ENCODE peak calls at places on chromosomes 13 and 19, in five cellular contexts. S is H1, V is HCT116, O is SK-N-SH, M is endothelial cell of umbilical vein. J is an unnamed sample.
A peak's percentile ranks its signal among the peaks of the same experiment; 100 is the strongest.

GRCh38 chr19:35513975-35514809 is 743 bp upstream of the DMKN start:
- DNase-seq in S (no peak), V (peak; percentile 12), O (no peak), M (no peak), J (no peak)

GRCh38 chr19:460877-461609 is at the start of gene SHC2:
- DNase-seq in S (no peak), V (no peak), O (peak; percentile 91), M (no peak), J (no peak)

GRCh38 chr19:50409347-50409746 is 9.4 kb upstream of the SPIB start:
- DNase-seq in S (no peak), V (no peak), O (no peak), M (no peak), J (no peak)

GRCh38 chr19:52227196-52227940 is 37.5 kb downstream of the PPP2R1A start:
- DNase-seq in S (no peak), V (no peak), O (no peak), M (no peak), J (no peak)

GRCh38 chr13:73876323-73876722 is 257.9 kb downstream of the KLF12 start:
- DNase-seq in S (no peak), V (no peak), O (no peak), M (no peak), J (no peak)

GRCh38 chr13:20716951-20717350 is 13.5 kb downstream of the IL17D start:
- DNase-seq in S (no peak), V (no peak), O (no peak), M (no peak), J (no peak)

GRCh38 chr19:11377237-11377636 is 2.8 kb downstream of the SWSAP1 start:
- DNase-seq in S (no peak), V (no peak), O (no peak), M (peak; percentile 50), J (no peak)

GRCh38 chr19:8069116-8069973 is 16.8 kb downstream of the CCL25 start:
- DNase-seq in S (peak; percentile 53), V (no peak), O (peak; percentile 32), M (no peak), J (peak; percentile 34)

GRCh38 chr13:41064493-41064892 is 3.2 kb downstream of the WBP4 start:
- DNase-seq in S (no peak), V (no peak), O (no peak), M (peak; percentile 83), J (no peak)

GRCh38 chr13:113922412-113923118 is 51.3 kb downstream of the C13orf46 start:
- DNase-seq in S (no peak), V (no peak), O (no peak), M (no peak), J (no peak)

GRCh38 chr13:36796052-36796451 is 23.0 kb upstream of the RFXAP start:
- DNase-seq in S (no peak), V (no peak), O (no peak), M (no peak), J (no peak)

GRCh38 chr13:87677334-87678234 is 6.4 kb downstream of the SLITRK5 start:
- DNase-seq in S (no peak), V (no peak), O (peak; percentile 63), M (no peak), J (no peak)

GRCh38 chr19:39705578-39706188 is 1.4 kb downstream of the LGALS14 start:
- DNase-seq in S (no peak), V (no peak), O (no peak), M (no peak), J (no peak)

GRCh38 chr13:77300176-77301141 is 26.4 kb downstream of the MYCBP2 start:
- DNase-seq in S (no peak), V (no peak), O (no peak), M (peak; percentile 75), J (no peak)

GRCh38 chr13:97021241-97021640 is 27.0 kb upstream of the OXGR1 start:
- DNase-seq in S (no peak), V (no peak), O (no peak), M (peak; percentile 9), J (no peak)

GRCh38 chr19:17153996-17154395 is 61.2 kb upstream of the USE1 start:
- DNase-seq in S (no peak), V (no peak), O (no peak), M (no peak), J (no peak)

GRCh38 chr13:28685114-28685513 is 26.2 kb downstream of the POMP start:
- DNase-seq in S (no peak), V (no peak), O (no peak), M (no peak), J (no peak)

GRCh38 chr19:11453468-11454341 is 18.3 kb downstream of the PRKCSH start:
- DNase-seq in S (no peak), V (no peak), O (peak; percentile 86), M (no peak), J (no peak)

GRCh38 chr13:84417426-84417825 is 535.2 kb upstream of the SLITRK1 start:
- DNase-seq in S (no peak), V (no peak), O (no peak), M (no peak), J (no peak)

GRCh38 chr13:36074659-36075058 is 56.5 kb downstream of the DCLK1 start:
- DNase-seq in S (no peak), V (no peak), O (no peak), M (no peak), J (no peak)

GRCh38 chr19:49387936-49388372 is at the start of gene KASH5:
- DNase-seq in S (no peak), V (no peak), O (peak; percentile 87), M (peak; percentile 67), J (no peak)

GRCh38 chr19:41925208-41926003 is 2.8 kb downstream of the ERFL start:
- DNase-seq in S (no peak), V (no peak), O (no peak), M (no peak), J (no peak)

GRCh38 chr13:52599037-52599852 is 43.0 kb upstream of the HNRNPA1L2 start:
- DNase-seq in S (no peak), V (no peak), O (no peak), M (peak; percentile 92), J (peak; percentile 20)

GRCh38 chr19:1015782-1016646 is 4.9 kb downstream of the TMEM259 start:
- DNase-seq in S (no peak), V (no peak), O (no peak), M (no peak), J (no peak)

GRCh38 chr13:83819156-83819555 is 63.1 kb downstream of the SLITRK1 start:
- DNase-seq in S (no peak), V (no peak), O (no peak), M (no peak), J (no peak)

GRCh38 chr19:44847144-44848035 is 1.3 kb downstream of the NECTIN2 start:
- DNase-seq in S (no peak), V (peak; percentile 8), O (peak; percentile 51), M (peak; percentile 74), J (no peak)
- TF ChIP-seq POLR2AphosphoS5 in S (peak; percentile 59), V (peak; percentile 60), O (no peak), M (peak; percentile 66), J (no peak)

GRCh38 chr13:33722216-33722900 is 95.6 kb upstream of the RFC3 start:
- DNase-seq in S (no peak), V (no peak), O (no peak), M (peak; percentile 39), J (no peak)
- H3K9ac ChIP-seq in S (no peak overlapping the region), V (no peak overlapping the region), O (peak overlapping the region; percentile 36), M (peak overlapping the region; percentile 26), J (peak overlapping the region; percentile 52)

GRCh38 chr13:110233682-110234280 is 73.2 kb downstream of the COL4A1 start:
- DNase-seq in S (no peak), V (no peak), O (no peak), M (peak; percentile 44), J (no peak)

GRCh38 chr13:110232146-110232545 is 74.8 kb downstream of the COL4A1 start:
- DNase-seq in S (no peak), V (no peak), O (no peak), M (peak; percentile 66), J (no peak)

GRCh38 chr13:110232756-110233155 is 74.2 kb downstream of the COL4A1 start:
- DNase-seq in S (no peak), V (no peak), O (no peak), M (no peak), J (no peak)

GRCh38 chr13:110234532-110234931 is 72.4 kb downstream of the COL4A1 start:
- DNase-seq in S (no peak), V (no peak), O (no peak), M (no peak), J (no peak)

GRCh38 chr13:110233181-110233641 is 73.7 kb downstream of the COL4A1 start:
- DNase-seq in S (no peak), V (no peak), O (peak; percentile 42), M (peak; percentile 93), J (no peak)
- TF ChIP-seq POLR2AphosphoS5 in S (no peak), V (no peak), O (no peak), M (peak; percentile 73), J (no peak)

DNA sequence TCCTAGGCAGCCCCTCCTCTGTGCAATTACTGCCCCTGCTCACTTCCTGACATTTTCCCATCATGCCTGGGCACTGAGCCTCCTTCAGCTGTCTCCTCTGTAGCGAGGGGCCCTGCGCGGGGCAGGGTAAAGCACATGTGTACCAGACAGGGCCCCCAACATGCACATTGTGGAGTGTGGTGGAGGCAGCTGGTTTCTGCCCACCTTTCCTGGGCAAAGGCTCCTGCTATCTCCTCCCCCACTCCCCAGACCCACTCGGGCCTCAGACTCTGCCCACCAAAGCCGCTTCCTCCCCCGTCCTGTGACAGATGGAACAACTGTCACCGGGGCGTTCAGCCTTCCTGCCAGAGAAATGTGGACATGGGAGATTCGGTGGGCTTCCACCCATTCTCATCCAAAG is 2.9 kb upstream of the KPTN start:
- DNase-seq in S (no peak), V (no peak), O (no peak), M (no peak), J (no peak)
- H3K9ac ChIP-seq in S (no peak overlapping the region), V (no peak overlapping the region), O (no peak overlapping the region), M (no peak overlapping the region), J (peak overlapping the region; percentile 7)

GRCh38 chr19:45405435-45406164 is 731 bp upstream of the PPP1R13L start:
- DNase-seq in S (no peak), V (peak; percentile 92), O (peak; percentile 93), M (peak; percentile 93), J (no peak)

GRCh38 chr19:45403272-45403671 is 1.6 kb downstream of the PPP1R13L start:
- DNase-seq in S (no peak), V (no peak), O (no peak), M (no peak), J (no peak)

GRCh38 chr19:45404557-45405434 is at the start of gene PPP1R13L:
- DNase-seq in S (no peak), V (peak; percentile 96), O (peak; percentile 92), M (peak; percentile 90), J (no peak)

GRCh38 chr19:45402469-45403070 is 2.3 kb downstream of the PPP1R13L start:
- DNase-seq in S (no peak), V (no peak), O (peak; percentile 62), M (peak; percentile 53), J (no peak)

GRCh38 chr19:45403781-45404556 is 900 bp downstream of the PPP1R13L start:
- DNase-seq in S (no peak), V (no peak), O (peak; percentile 64), M (peak; percentile 58), J (no peak)
- TF ChIP-seq POLR2AphosphoS5 in S (no peak), V (peak; percentile 55), O (no peak), M (no peak), J (no peak)

GRCh38 chr13:94854688-94855087 is 142.3 kb upstream of the SOX21 start:
- DNase-seq in S (no peak), V (no peak), O (no peak), M (no peak), J (no peak)

GRCh38 chr13:94849254-94849653 is 136.9 kb upstream of the SOX21 start:
- DNase-seq in S (no peak), V (no peak), O (no peak), M (peak; percentile 44), J (no peak)
- H3K9ac ChIP-seq in S (no peak overlapping the region), V (no peak overlapping the region), O (no peak overlapping the region), M (no peak overlapping the region), J (no peak overlapping the region)

J was measured in SK-N-MC.